ENCODE peak calls at places on chromosomes 6 and 20, in eight cellular contexts. F is HepG2, B is stomach, U is H1, Z is GM23338, L is breast epithelium, O is prostate gland, I is HCT116. Q is an unnamed sample.

GRCh38 chr6:20291764-20292227 is 79.5 kb upstream of the MBOAT1 start:
- DNase-seq in Z (peak), I (peak), B (peak), O (peak), L (peak), U (peak), F (peak), Q (peak)

GRCh38 chr20:2398453-2398852 is 17.8 kb downstream of the TGM6 start:
- DNase-seq in Z (no peak), I (no peak), U (no peak), O (no peak), L (no peak), F (no peak), B (no peak), Q (no peak)

GRCh38 chr6:12637960-12638641 is 78.5 kb upstream of the PHACTR1 start:
- DNase-seq in Z (peak), O (peak), U (peak), F (peak), L (peak), I (peak), B (peak), Q (no peak)

GRCh38 chr6:138571585-138572199 is 72.4 kb upstream of the NHSL1 start:
- DNase-seq in F (no peak), O (no peak), I (no peak), U (no peak), B (no peak), L (no peak), Z (no peak), Q (no peak)

GRCh38 chr20:311603-312002 is 13.7 kb upstream of the SOX12 start:
- DNase-seq in I (no peak), Z (no peak), L (no peak), O (no peak), F (no peak), B (no peak), U (no peak), Q (no peak)

GRCh38 chr6:167565388-167565787 is 240.5 kb downstream of the TTLL2 start:
- DNase-seq in U (no peak), Z (no peak), B (no peak), F (no peak), I (no peak), L (peak), O (no peak), Q (no peak)

GRCh38 chr6:160949531-160949930 is 42.0 kb upstream of the MAP3K4 start:
- DNase-seq in U (no peak), O (peak), L (no peak), B (no peak), F (no peak), I (no peak), Z (no peak), Q (no peak)

GRCh38 chr20:46681032-46681854 is 8.0 kb downstream of the TP53RK start:
- DNase-seq in B (peak), Z (peak), U (no peak), I (no peak), L (peak), O (peak), F (peak), Q (no peak)

GRCh38 chr6:146827216-146827928 is 228.6 kb downstream of the ADGB start:
- DNase-seq in U (no peak), L (no peak), F (no peak), I (no peak), Z (no peak), B (no peak), O (no peak), Q (no peak)

GRCh38 chr6:53496797-53497196 is 48.1 kb downstream of the GCLC start:
- DNase-seq in Z (no peak), I (no peak), U (no peak), B (no peak), O (no peak), L (no peak), F (no peak), Q (no peak)

GRCh38 chr20:1619861-1620444 is at the start of gene SIRPB1:
- DNase-seq in U (no peak), B (no peak), L (no peak), O (no peak), I (no peak), Z (no peak), F (peak), Q (peak)

GRCh38 chr6:152246554-152247337 is 390.4 kb downstream of the SYNE1 start:
- DNase-seq in U (no peak), F (no peak), B (no peak), Z (no peak), O (no peak), I (no peak), L (no peak), Q (no peak)

GRCh38 chr20:37745553-37745952 is 51.7 kb downstream of the CTNNBL1 start:
- DNase-seq in B (no peak), L (no peak), O (no peak), I (no peak), Z (peak), F (no peak), U (no peak), Q (no peak)

GRCh38 chr6:9516207-9516606 is 898.7 kb downstream of the TFAP2A start:
- DNase-seq in O (no peak), F (no peak), Z (peak), U (no peak), B (peak), L (no peak), I (peak), Q (no peak)

GRCh38 chr6:159966981-159967380 is 1.9 kb upstream of the IGF2R start:
- DNase-seq in Z (no peak), L (no peak), F (no peak), O (no peak), U (no peak), I (no peak), B (no peak), Q (no peak)

GRCh38 chr6:41967312-41968287 is 26.0 kb upstream of the CCND3 start:
- DNase-seq in U (no peak), Z (peak), L (no peak), F (no peak), O (no peak), I (peak), B (no peak), Q (no peak)

GRCh38 chr6:42984001-42984923 is at the start of gene PPP2R5D:
- DNase-seq in U (peak), L (peak), F (peak), I (peak), O (peak), B (peak), Z (peak), Q (peak)

GRCh38 chr20:4605166-4605565 is 116.5 kb upstream of the PRND start:
- DNase-seq in O (no peak), B (no peak), Z (no peak), I (no peak), F (no peak), U (no peak), L (no peak), Q (no peak)

GRCh38 chr6:144295981-144296767 is 11.0 kb downstream of the UTRN start:
- DNase-seq in O (no peak), L (no peak), B (no peak), F (no peak), Z (no peak), U (no peak), I (no peak), Q (no peak)

GRCh38 chr20:47610247-47610944 is 108.7 kb downstream of the NCOA3 start:
- DNase-seq in O (no peak), B (peak), F (no peak), L (no peak), U (no peak), Z (no peak), I (peak), Q (no peak)

GRCh38 chr6:27157461-27158315 is 89.8 kb upstream of the PRSS16 start:
- DNase-seq in O (peak), U (no peak), F (peak), B (peak), I (peak), Z (peak), L (no peak), Q (peak)

GRCh38 chr6:148166339-148166949 is 176.2 kb upstream of the SASH1 start:
- DNase-seq in F (peak), O (peak), B (no peak), Z (peak), L (no peak), U (no peak), I (peak), Q (no peak)

GRCh38 chr20:32236819-32237218 is 29.1 kb downstream of the POFUT1 start:
- DNase-seq in B (no peak), L (no peak), I (no peak), U (no peak), Z (no peak), O (no peak), F (no peak), Q (no peak)

GRCh38 chr6:78438135-78438534 is 429.2 kb upstream of the IRAK1BP1 start:
- DNase-seq in I (no peak), L (no peak), F (no peak), B (no peak), Z (no peak), O (no peak), U (no peak), Q (no peak)

GRCh38 chr6:111601875-111602274 is 3.8 kb downstream of the TRAF3IP2 start:
- DNase-seq in Z (no peak), F (no peak), L (no peak), U (no peak), I (no peak), B (peak), O (peak), Q (no peak)

GRCh38 chr6:44127186-44128019 is at the start of the genes MRPL14 and TMEM63B:
- DNase-seq in B (peak), I (peak), O (peak), U (peak), Z (peak), L (peak), F (peak), Q (peak)

GRCh38 chr6:44131880-44132279 is 4.5 kb downstream of the TMEM63B start:
- DNase-seq in O (peak), U (no peak), L (no peak), Z (peak), B (no peak), F (no peak), I (no peak), Q (peak)

GRCh38 chr6:44126320-44127149 is 717 bp downstream of the MRPL14 start:
- DNase-seq in O (peak), Z (peak), B (peak), L (no peak), F (peak), I (no peak), U (no peak), Q (peak)

GRCh38 chr6:44129841-44130322 is 2.5 kb downstream of the TMEM63B start:
- DNase-seq in L (no peak), O (no peak), F (peak), Z (no peak), I (no peak), U (no peak), B (no peak), Q (peak)

DNA sequence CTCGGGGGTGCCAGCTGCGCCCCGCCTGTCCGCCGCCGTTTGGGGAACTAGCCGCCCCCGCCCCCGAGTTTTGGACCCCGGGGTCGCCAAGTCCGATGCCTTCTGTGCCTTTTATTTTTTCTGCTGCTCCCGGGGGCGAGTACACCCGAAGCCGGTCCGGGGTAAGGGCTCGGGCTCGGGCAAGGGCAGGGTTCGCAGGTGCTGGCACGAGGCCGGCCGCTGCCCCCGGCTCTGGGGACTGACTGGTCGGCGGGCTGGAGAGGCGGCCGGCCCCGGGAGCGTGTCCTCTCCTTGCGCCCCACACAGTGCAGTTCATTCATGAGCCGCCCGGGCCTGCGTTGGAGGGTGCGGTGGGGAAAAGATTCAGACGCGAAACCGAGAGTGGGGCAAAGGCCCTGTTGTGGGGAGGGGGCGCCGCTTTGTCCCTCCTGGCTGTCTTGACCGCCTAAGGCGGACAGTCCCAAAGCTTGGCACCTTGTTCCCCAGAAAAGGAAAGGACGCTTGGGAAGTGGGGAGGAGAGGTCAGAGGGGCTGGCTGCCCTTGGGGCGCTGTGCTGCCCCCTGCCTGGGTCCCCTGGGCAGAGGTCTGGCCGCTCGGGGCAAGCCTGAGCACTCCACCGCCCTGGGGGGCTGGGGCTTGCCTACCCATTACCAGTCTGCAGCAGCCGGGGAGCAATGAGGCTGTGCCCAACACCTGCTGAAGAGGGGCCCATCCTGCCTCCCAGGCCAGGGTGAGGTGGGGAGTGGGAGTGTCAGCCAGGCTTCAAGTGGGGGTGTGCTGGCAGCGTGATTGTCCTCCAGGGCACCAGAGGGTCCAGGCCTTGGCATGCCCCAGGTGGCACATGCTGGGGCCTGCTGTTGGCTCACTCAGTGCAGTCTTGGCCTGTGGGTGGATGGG is 915 bp downstream of the TMEM63B start:
- DNase-seq in U (no peak), L (peak), Z (peak), O (peak), I (no peak), B (peak), F (peak), Q (peak)
- H3K27ac ChIP-seq in U (no peak), L (peak), Z (no peak), O (peak), I (peak), B (peak), F (peak), Q (peak)

GRCh38 chr20:52103469-52103910 is 88.1 kb downstream of the ZFP64 start:
- DNase-seq in U (peak), F (no peak), L (no peak), O (no peak), I (no peak), B (no peak), Z (peak), Q (no peak)

GRCh38 chr20:52105573-52106422 is 85.8 kb downstream of the ZFP64 start:
- DNase-seq in U (peak), B (no peak), I (no peak), L (no peak), Z (peak), F (no peak), O (peak), Q (no peak)

GRCh38 chr20:52103911-52104545 is 87.6 kb downstream of the ZFP64 start:
- DNase-seq in Z (peak), B (no peak), I (no peak), L (no peak), F (no peak), O (no peak), U (peak), Q (no peak)

GRCh38 chr20:52104546-52105044 is 87.0 kb downstream of the ZFP64 start:
- DNase-seq in B (no peak), L (no peak), Z (peak), U (peak), O (no peak), F (no peak), I (no peak), Q (no peak)

DNA sequence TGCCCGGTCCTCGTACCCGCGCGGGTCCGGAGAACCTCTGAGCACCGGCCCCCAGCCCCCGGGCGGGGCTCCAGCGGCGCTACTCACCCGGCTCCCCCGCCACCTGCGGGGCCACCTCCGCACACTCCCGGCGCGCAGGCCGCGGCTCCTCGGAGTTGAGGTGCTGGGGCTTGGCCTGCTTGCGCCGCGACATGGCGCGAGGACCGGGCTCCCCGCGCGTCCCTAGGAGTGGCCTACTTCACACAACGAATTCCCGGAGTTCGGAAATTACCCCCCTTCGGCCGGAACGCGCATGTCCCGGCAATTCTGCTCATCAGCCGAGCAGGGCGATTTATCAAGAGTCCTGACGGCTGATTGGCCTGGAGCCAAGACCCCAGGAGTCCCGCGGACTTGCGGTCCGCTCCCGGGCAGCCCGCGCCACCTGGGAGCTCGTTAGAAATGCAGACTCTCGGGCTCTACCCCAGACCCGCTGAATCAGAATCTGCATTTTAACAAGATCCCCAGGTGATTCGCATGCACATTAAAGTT is 86.5 kb downstream of the ZFP64 start:
- DNase-seq in B (no peak), I (no peak), L (no peak), Z (peak), F (no peak), U (no peak), O (no peak), Q (no peak)
- TF ChIP-seq POLR2AphosphoS5 in B (no peak), I (no peak), L (no peak), Z (no peak), F (no peak), U (no peak), O (no peak), Q (no peak)

GRCh38 chr6:33316603-33317417 is 734 bp downstream of the ZBTB22 start:
- DNase-seq in U (no peak), L (no peak), O (no peak), I (no peak), F (no peak), B (no peak), Z (no peak), Q (peak)
- H3K27ac ChIP-seq in U (no peak), L (peak), O (peak), I (peak), F (peak), B (peak), Z (no peak), Q (peak)

GRCh38 chr6:32386040-32386439 is 14.3 kb upstream of the TSBP1 start:
- DNase-seq in B (no peak), O (no peak), I (no peak), F (no peak), L (no peak), Z (no peak), U (no peak), Q (no peak)
- TF ChIP-seq POLR2AphosphoS5 in B (no peak), O (no peak), I (no peak), F (no peak), L (no peak), Z (no peak), U (no peak), Q (no peak)

DNA sequence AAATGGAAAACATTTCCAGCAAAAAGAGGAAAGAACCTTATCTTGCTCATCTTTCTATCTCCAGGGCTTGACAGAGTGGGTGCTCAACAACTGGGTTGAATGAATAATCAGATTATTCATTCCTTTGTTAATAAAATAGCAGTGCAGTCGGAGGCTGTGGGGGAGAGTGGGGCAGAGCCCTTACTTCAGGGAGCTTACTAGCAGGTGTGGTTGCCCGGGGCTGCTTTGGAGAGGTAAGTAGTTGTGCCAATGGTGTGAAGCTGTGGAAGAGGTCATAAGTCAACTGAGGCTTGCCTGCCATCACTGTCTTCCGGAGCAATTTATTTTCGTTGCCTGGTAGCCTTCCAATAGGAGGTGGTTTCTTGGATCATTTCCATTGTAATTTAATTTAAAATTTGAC is 51.2 kb downstream of the ZDHHC14 start:
- DNase-seq in Z (no peak), I (no peak), F (no peak), O (no peak), L (no peak), B (no peak), U (no peak), Q (no peak)
- H3K27ac ChIP-seq in Z (no peak), I (no peak), F (no peak), O (no peak), L (no peak), B (no peak), U (no peak), Q (no peak)